ENCODE peak calls at places on chromosomes 4 and X, in six cellular contexts. One of them, this sample, is unnamed.

GRCh38 chr4:106647451-106647850 is 278.9 kb upstream of the GIMD1 start:
- DNase-seq in central memory CD4-positive, alpha-beta T cell: no peak
- DNase-seq in effector memory CD8-positive, alpha-beta T cell: no peak
- DNase-seq in activated T-helper 1 cell treated with anti-CD3 and anti-CD28 coated beads, Interleukin-2, amount 50 U/mL, for 16 hours: no peak
- DNase-seq in NCI-H1694: no peak
- DNase-seq in stimulated activated CD8-positive, alpha-beta memory T cell treated with anti-CD3 and anti-CD28 coated beads, Interleukin-7, amount 100 ng/mL, for 24 hours: no peak
- DNase-seq in this sample: no peak

GRCh38 chrX:102154900-102155805 is 624 bp downstream of the BEX5 start:
- DNase-seq in central memory CD4-positive, alpha-beta T cell: peak; percentile 30
- DNase-seq in effector memory CD8-positive, alpha-beta T cell: no peak
- DNase-seq in activated T-helper 1 cell treated with anti-CD3 and anti-CD28 coated beads, Interleukin-2, amount 50 U/mL, for 16 hours: peak; percentile 5
- DNase-seq in NCI-H1694: peak; percentile 19
- DNase-seq in stimulated activated CD8-positive, alpha-beta memory T cell treated with anti-CD3 and anti-CD28 coated beads, Interleukin-7, amount 100 ng/mL, for 24 hours: no peak
- DNase-seq in this sample: no peak

GRCh38 chrX:7108995-7109634 is 38.4 kb upstream of the STS start:
- DNase-seq in central memory CD4-positive, alpha-beta T cell: no peak
- DNase-seq in effector memory CD8-positive, alpha-beta T cell: no peak
- DNase-seq in activated T-helper 1 cell treated with anti-CD3 and anti-CD28 coated beads, Interleukin-2, amount 50 U/mL, for 16 hours: no peak
- DNase-seq in NCI-H1694: no peak
- DNase-seq in stimulated activated CD8-positive, alpha-beta memory T cell treated with anti-CD3 and anti-CD28 coated beads, Interleukin-7, amount 100 ng/mL, for 24 hours: no peak
- DNase-seq in this sample: no peak

GRCh38 chrX:129718701-129719100 is 20.1 kb upstream of the XPNPEP2 start:
- DNase-seq in central memory CD4-positive, alpha-beta T cell: no peak
- DNase-seq in effector memory CD8-positive, alpha-beta T cell: no peak
- DNase-seq in activated T-helper 1 cell treated with anti-CD3 and anti-CD28 coated beads, Interleukin-2, amount 50 U/mL, for 16 hours: no peak
- DNase-seq in NCI-H1694: no peak
- DNase-seq in stimulated activated CD8-positive, alpha-beta memory T cell treated with anti-CD3 and anti-CD28 coated beads, Interleukin-7, amount 100 ng/mL, for 24 hours: no peak
- DNase-seq in this sample: no peak

GRCh38 chr4:16642897-16643296 is 255.5 kb downstream of the LDB2 start:
- DNase-seq in central memory CD4-positive, alpha-beta T cell: no peak
- DNase-seq in effector memory CD8-positive, alpha-beta T cell: no peak
- DNase-seq in activated T-helper 1 cell treated with anti-CD3 and anti-CD28 coated beads, Interleukin-2, amount 50 U/mL, for 16 hours: no peak
- DNase-seq in NCI-H1694: no peak
- DNase-seq in stimulated activated CD8-positive, alpha-beta memory T cell treated with anti-CD3 and anti-CD28 coated beads, Interleukin-7, amount 100 ng/mL, for 24 hours: no peak
- DNase-seq in this sample: no peak

GRCh38 chr4:30511751-30512150 is 208.4 kb upstream of the PCDH7 start:
- DNase-seq in central memory CD4-positive, alpha-beta T cell: no peak
- DNase-seq in effector memory CD8-positive, alpha-beta T cell: no peak
- DNase-seq in activated T-helper 1 cell treated with anti-CD3 and anti-CD28 coated beads, Interleukin-2, amount 50 U/mL, for 16 hours: no peak
- DNase-seq in NCI-H1694: no peak
- DNase-seq in stimulated activated CD8-positive, alpha-beta memory T cell treated with anti-CD3 and anti-CD28 coated beads, Interleukin-7, amount 100 ng/mL, for 24 hours: no peak
- DNase-seq in this sample: no peak

GRCh38 chr4:35105486-35105885 is 1138.8 kb downstream of the ARAP2 start:
- DNase-seq in central memory CD4-positive, alpha-beta T cell: no peak
- DNase-seq in effector memory CD8-positive, alpha-beta T cell: no peak
- DNase-seq in activated T-helper 1 cell treated with anti-CD3 and anti-CD28 coated beads, Interleukin-2, amount 50 U/mL, for 16 hours: no peak
- DNase-seq in NCI-H1694: no peak
- DNase-seq in stimulated activated CD8-positive, alpha-beta memory T cell treated with anti-CD3 and anti-CD28 coated beads, Interleukin-7, amount 100 ng/mL, for 24 hours: no peak
- DNase-seq in this sample: no peak

GRCh38 chr4:4888695-4889094 is 29.2 kb downstream of the MSX1 start:
- DNase-seq in central memory CD4-positive, alpha-beta T cell: no peak
- DNase-seq in effector memory CD8-positive, alpha-beta T cell: no peak
- DNase-seq in activated T-helper 1 cell treated with anti-CD3 and anti-CD28 coated beads, Interleukin-2, amount 50 U/mL, for 16 hours: no peak
- DNase-seq in NCI-H1694: no peak
- DNase-seq in stimulated activated CD8-positive, alpha-beta memory T cell treated with anti-CD3 and anti-CD28 coated beads, Interleukin-7, amount 100 ng/mL, for 24 hours: no peak
- DNase-seq in this sample: no peak

GRCh38 chr4:14906805-14907204 is 95.5 kb upstream of the CPEB2 start:
- DNase-seq in central memory CD4-positive, alpha-beta T cell: no peak
- DNase-seq in effector memory CD8-positive, alpha-beta T cell: no peak
- DNase-seq in activated T-helper 1 cell treated with anti-CD3 and anti-CD28 coated beads, Interleukin-2, amount 50 U/mL, for 16 hours: no peak
- DNase-seq in NCI-H1694: no peak
- DNase-seq in stimulated activated CD8-positive, alpha-beta memory T cell treated with anti-CD3 and anti-CD28 coated beads, Interleukin-7, amount 100 ng/mL, for 24 hours: no peak
- DNase-seq in this sample: peak; percentile 13

GRCh38 chr4:85408326-85408725 is 66.6 kb upstream of the ARHGAP24 start:
- DNase-seq in central memory CD4-positive, alpha-beta T cell: no peak
- DNase-seq in effector memory CD8-positive, alpha-beta T cell: no peak
- DNase-seq in activated T-helper 1 cell treated with anti-CD3 and anti-CD28 coated beads, Interleukin-2, amount 50 U/mL, for 16 hours: no peak
- DNase-seq in NCI-H1694: no peak
- DNase-seq in stimulated activated CD8-positive, alpha-beta memory T cell treated with anti-CD3 and anti-CD28 coated beads, Interleukin-7, amount 100 ng/mL, for 24 hours: no peak
- DNase-seq in this sample: no peak

GRCh38 chr4:15586046-15586445 is 69.1 kb downstream of the FBXL5 start:
- DNase-seq in central memory CD4-positive, alpha-beta T cell: no peak
- DNase-seq in effector memory CD8-positive, alpha-beta T cell: no peak
- DNase-seq in activated T-helper 1 cell treated with anti-CD3 and anti-CD28 coated beads, Interleukin-2, amount 50 U/mL, for 16 hours: no peak
- DNase-seq in NCI-H1694: no peak
- DNase-seq in stimulated activated CD8-positive, alpha-beta memory T cell treated with anti-CD3 and anti-CD28 coated beads, Interleukin-7, amount 100 ng/mL, for 24 hours: no peak
- DNase-seq in this sample: no peak

GRCh38 chr4:173153445-173153844 is 15.2 kb upstream of the GALNT7 start:
- DNase-seq in central memory CD4-positive, alpha-beta T cell: no peak
- DNase-seq in effector memory CD8-positive, alpha-beta T cell: no peak
- DNase-seq in activated T-helper 1 cell treated with anti-CD3 and anti-CD28 coated beads, Interleukin-2, amount 50 U/mL, for 16 hours: no peak
- DNase-seq in NCI-H1694: no peak
- DNase-seq in stimulated activated CD8-positive, alpha-beta memory T cell treated with anti-CD3 and anti-CD28 coated beads, Interleukin-7, amount 100 ng/mL, for 24 hours: no peak
- DNase-seq in this sample: no peak

GRCh38 chr4:158243071-158243470 is 32.8 kb downstream of the TMEM144 start:
- DNase-seq in central memory CD4-positive, alpha-beta T cell: no peak
- DNase-seq in effector memory CD8-positive, alpha-beta T cell: no peak
- DNase-seq in activated T-helper 1 cell treated with anti-CD3 and anti-CD28 coated beads, Interleukin-2, amount 50 U/mL, for 16 hours: no peak
- DNase-seq in NCI-H1694: no peak
- DNase-seq in stimulated activated CD8-positive, alpha-beta memory T cell treated with anti-CD3 and anti-CD28 coated beads, Interleukin-7, amount 100 ng/mL, for 24 hours: no peak
- DNase-seq in this sample: no peak

GRCh38 chr4:101065935-101066485 is 281.3 kb downstream of the PPP3CA start:
- DNase-seq in central memory CD4-positive, alpha-beta T cell: no peak
- DNase-seq in effector memory CD8-positive, alpha-beta T cell: no peak
- DNase-seq in activated T-helper 1 cell treated with anti-CD3 and anti-CD28 coated beads, Interleukin-2, amount 50 U/mL, for 16 hours: no peak
- DNase-seq in NCI-H1694: no peak
- DNase-seq in stimulated activated CD8-positive, alpha-beta memory T cell treated with anti-CD3 and anti-CD28 coated beads, Interleukin-7, amount 100 ng/mL, for 24 hours: no peak
- DNase-seq in this sample: no peak

GRCh38 chrX:72280210-72280882 is 3.3 kb upstream of the RPS4X start:
- DNase-seq in central memory CD4-positive, alpha-beta T cell: no peak
- DNase-seq in effector memory CD8-positive, alpha-beta T cell: no peak
- DNase-seq in activated T-helper 1 cell treated with anti-CD3 and anti-CD28 coated beads, Interleukin-2, amount 50 U/mL, for 16 hours: no peak
- DNase-seq in NCI-H1694: no peak
- DNase-seq in stimulated activated CD8-positive, alpha-beta memory T cell treated with anti-CD3 and anti-CD28 coated beads, Interleukin-7, amount 100 ng/mL, for 24 hours: no peak
- DNase-seq in this sample: no peak

GRCh38 chrX:110394653-110395052 is 36.0 kb downstream of the RTL9 start:
- DNase-seq in central memory CD4-positive, alpha-beta T cell: no peak
- DNase-seq in effector memory CD8-positive, alpha-beta T cell: no peak
- DNase-seq in activated T-helper 1 cell treated with anti-CD3 and anti-CD28 coated beads, Interleukin-2, amount 50 U/mL, for 16 hours: no peak
- DNase-seq in NCI-H1694: no peak
- DNase-seq in stimulated activated CD8-positive, alpha-beta memory T cell treated with anti-CD3 and anti-CD28 coated beads, Interleukin-7, amount 100 ng/mL, for 24 hours: no peak
- DNase-seq in this sample: no peak

GRCh38 chr4:163610642-163611041 is 116.2 kb downstream of the TMA16 start:
- DNase-seq in central memory CD4-positive, alpha-beta T cell: no peak
- DNase-seq in effector memory CD8-positive, alpha-beta T cell: no peak
- DNase-seq in activated T-helper 1 cell treated with anti-CD3 and anti-CD28 coated beads, Interleukin-2, amount 50 U/mL, for 16 hours: no peak
- DNase-seq in NCI-H1694: no peak
- DNase-seq in stimulated activated CD8-positive, alpha-beta memory T cell treated with anti-CD3 and anti-CD28 coated beads, Interleukin-7, amount 100 ng/mL, for 24 hours: no peak
- DNase-seq in this sample: no peak

GRCh38 chr4:67549123-67549522 is 3.8 kb upstream of the CENPC start:
- DNase-seq in central memory CD4-positive, alpha-beta T cell: peak; percentile 28
- DNase-seq in effector memory CD8-positive, alpha-beta T cell: no peak
- DNase-seq in activated T-helper 1 cell treated with anti-CD3 and anti-CD28 coated beads, Interleukin-2, amount 50 U/mL, for 16 hours: no peak
- DNase-seq in NCI-H1694: peak; percentile 6
- DNase-seq in stimulated activated CD8-positive, alpha-beta memory T cell treated with anti-CD3 and anti-CD28 coated beads, Interleukin-7, amount 100 ng/mL, for 24 hours: no peak
- DNase-seq in this sample: peak; percentile 15

GRCh38 chrX:23784487-23785301 is 1.7 kb downstream of the SAT1 start:
- DNase-seq in central memory CD4-positive, alpha-beta T cell: no peak
- DNase-seq in effector memory CD8-positive, alpha-beta T cell: no peak
- DNase-seq in activated T-helper 1 cell treated with anti-CD3 and anti-CD28 coated beads, Interleukin-2, amount 50 U/mL, for 16 hours: no peak
- DNase-seq in NCI-H1694: no peak
- DNase-seq in stimulated activated CD8-positive, alpha-beta memory T cell treated with anti-CD3 and anti-CD28 coated beads, Interleukin-7, amount 100 ng/mL, for 24 hours: no peak
- DNase-seq in this sample: peak; percentile 1

GRCh38 chr4:37890501-37891220 is at the start of gene TBC1D1:
- DNase-seq in central memory CD4-positive, alpha-beta T cell: no peak
- DNase-seq in effector memory CD8-positive, alpha-beta T cell: no peak
- DNase-seq in activated T-helper 1 cell treated with anti-CD3 and anti-CD28 coated beads, Interleukin-2, amount 50 U/mL, for 16 hours: no peak
- DNase-seq in NCI-H1694: no peak
- DNase-seq in stimulated activated CD8-positive, alpha-beta memory T cell treated with anti-CD3 and anti-CD28 coated beads, Interleukin-7, amount 100 ng/mL, for 24 hours: peak; percentile 7
- DNase-seq in this sample: no peak

GRCh38 chrX:148914783-148915182 is 414.4 kb downstream of the AFF2 start:
- DNase-seq in central memory CD4-positive, alpha-beta T cell: no peak
- DNase-seq in effector memory CD8-positive, alpha-beta T cell: no peak
- DNase-seq in activated T-helper 1 cell treated with anti-CD3 and anti-CD28 coated beads, Interleukin-2, amount 50 U/mL, for 16 hours: no peak
- DNase-seq in NCI-H1694: no peak
- DNase-seq in stimulated activated CD8-positive, alpha-beta memory T cell treated with anti-CD3 and anti-CD28 coated beads, Interleukin-7, amount 100 ng/mL, for 24 hours: no peak
- DNase-seq in this sample: no peak

GRCh38 chrX:19630776-19631707 is 115.7 kb upstream of the MAP3K15 start:
- DNase-seq in central memory CD4-positive, alpha-beta T cell: no peak
- DNase-seq in effector memory CD8-positive, alpha-beta T cell: no peak
- DNase-seq in activated T-helper 1 cell treated with anti-CD3 and anti-CD28 coated beads, Interleukin-2, amount 50 U/mL, for 16 hours: no peak
- DNase-seq in NCI-H1694: no peak
- DNase-seq in stimulated activated CD8-positive, alpha-beta memory T cell treated with anti-CD3 and anti-CD28 coated beads, Interleukin-7, amount 100 ng/mL, for 24 hours: no peak
- DNase-seq in this sample: no peak

GRCh38 chr4:76830612-76831474 is 67.1 kb downstream of the SOWAHB start:
- DNase-seq in central memory CD4-positive, alpha-beta T cell: no peak
- DNase-seq in effector memory CD8-positive, alpha-beta T cell: no peak
- DNase-seq in activated T-helper 1 cell treated with anti-CD3 and anti-CD28 coated beads, Interleukin-2, amount 50 U/mL, for 16 hours: no peak
- DNase-seq in NCI-H1694: no peak
- DNase-seq in stimulated activated CD8-positive, alpha-beta memory T cell treated with anti-CD3 and anti-CD28 coated beads, Interleukin-7, amount 100 ng/mL, for 24 hours: no peak
- DNase-seq in this sample: no peak

GRCh38 chr4:72313121-72313520 is 255.9 kb downstream of the ADAMTS3 start:
- DNase-seq in central memory CD4-positive, alpha-beta T cell: no peak
- DNase-seq in effector memory CD8-positive, alpha-beta T cell: no peak
- DNase-seq in activated T-helper 1 cell treated with anti-CD3 and anti-CD28 coated beads, Interleukin-2, amount 50 U/mL, for 16 hours: no peak
- DNase-seq in NCI-H1694: no peak
- DNase-seq in stimulated activated CD8-positive, alpha-beta memory T cell treated with anti-CD3 and anti-CD28 coated beads, Interleukin-7, amount 100 ng/mL, for 24 hours: no peak
- DNase-seq in this sample: no peak

This sample was measured in KG1.